ENCODE peak calls at places on chromosome 21, in six cellular contexts. D is fibroblast of the conjunctiva; J is MV-4-11; G is tibial artery; M is upper lobe of right lung; N is stimulated activated CD4-positive, alpha-beta T cell treated with anti-CD3 and anti-CD28 coated beads, Interleukin-2, amount 100 ng/mL, for 24 hours. H is an unnamed sample.

GRCh38 chr21:38303300-38303699 is 46.5 kb downstream of the KCNJ15 start:
- DNase-seq in J (no peak), M (no peak), N (no peak), G (peak; percentile 93), D (peak; percentile 55), H (no peak)

GRCh38 chr21:46036696-46037337 is 55.2 kb downstream of the COL6A1 start:
- DNase-seq in G (no peak), N (no peak), D (no peak), M (no peak), J (no peak), H (no peak)

GRCh38 chr21:29261555-29262540 is 36.9 kb upstream of the BACH1 start:
- DNase-seq in D (no peak), G (no peak), J (no peak), M (no peak), N (no peak), H (no peak)

GRCh38 chr21:45455321-45456013 is 50.5 kb downstream of the COL18A1 start:
- DNase-seq in D (no peak), N (no peak), J (peak; percentile 35), M (no peak), G (peak; percentile 88), H (no peak)

GRCh38 chr21:39675595-39675994 is 62.9 kb downstream of the B3GALT5 start:
- DNase-seq in M (no peak), D (no peak), G (no peak), J (no peak), N (no peak), H (no peak)

GRCh38 chr21:35697321-35697808 is 363.0 kb downstream of the SETD4 start:
- DNase-seq in D (no peak), M (peak; percentile 76), G (peak; percentile 70), N (no peak), J (peak; percentile 80), H (no peak)

GRCh38 chr21:43608225-43608624 is 51.1 kb downstream of the HSF2BP start:
- DNase-seq in M (no peak), D (peak; percentile 22), J (peak; percentile 56), G (no peak), N (no peak), H (no peak)

GRCh38 chr21:44335266-44336059 is 3.7 kb downstream of the CFAP410 start:
- DNase-seq in D (no peak), N (no peak), G (no peak), M (no peak), J (no peak), H (no peak)

GRCh38 chr21:43188712-43189151 is 19.9 kb downstream of the CRYAA start:
- DNase-seq in N (peak; percentile 3), D (no peak), G (peak; percentile 92), M (peak; percentile 63), J (peak; percentile 11), H (no peak)

GRCh38 chr21:37227071-37228002 is 39.8 kb downstream of the VPS26C start:
- DNase-seq in J (no peak), G (no peak), D (no peak), N (no peak), M (no peak), H (no peak)